ENCODE peak calls at places on chromosomes 2 and 18, in five cellular contexts. One of them, this sample, is unnamed.
A peak's percentile ranks its signal among the peaks of the same experiment; 100 is the strongest.

GRCh38 chr2:7146151-7146550 is 228.9 kb downstream of the RNF144A start:
- DNase-seq in activated naive CD4-positive, alpha-beta T cell treated with Interleukin-2 at 50 U/mL for 16 hours: no peak
- DNase-seq in stimulated activated CD4-positive, alpha-beta T cell treated with anti-CD3 and anti-CD28 coated beads, Interleukin-2, amount 100 ng/mL, for 24 hours: no peak
- DNase-seq in activated effector memory CD4-positive, alpha-beta T cell treated with Interleukin-2 at 50 U/mL for 16 hours: no peak
- DNase-seq in iris pigment epithelial cell: no peak
- DNase-seq in this sample: no peak

GRCh38 chr2:60416221-60417008 is 137.0 kb downstream of the BCL11A start:
- DNase-seq in activated naive CD4-positive, alpha-beta T cell treated with Interleukin-2 at 50 U/mL for 16 hours: no peak
- DNase-seq in stimulated activated CD4-positive, alpha-beta T cell treated with anti-CD3 and anti-CD28 coated beads, Interleukin-2, amount 100 ng/mL, for 24 hours: no peak
- DNase-seq in activated effector memory CD4-positive, alpha-beta T cell treated with Interleukin-2 at 50 U/mL for 16 hours: no peak
- DNase-seq in iris pigment epithelial cell: peak; percentile 27
- DNase-seq in this sample: no peak

GRCh38 chr2:47310801-47311560 is 92.0 kb upstream of the MSH2 start:
- DNase-seq in activated naive CD4-positive, alpha-beta T cell treated with Interleukin-2 at 50 U/mL for 16 hours: no peak
- DNase-seq in stimulated activated CD4-positive, alpha-beta T cell treated with anti-CD3 and anti-CD28 coated beads, Interleukin-2, amount 100 ng/mL, for 24 hours: no peak
- DNase-seq in activated effector memory CD4-positive, alpha-beta T cell treated with Interleukin-2 at 50 U/mL for 16 hours: no peak
- DNase-seq in iris pigment epithelial cell: no peak
- DNase-seq in this sample: peak; percentile 37

GRCh38 chr18:57659463-57660102 is 37.9 kb upstream of the NARS1 start:
- DNase-seq in activated naive CD4-positive, alpha-beta T cell treated with Interleukin-2 at 50 U/mL for 16 hours: no peak
- DNase-seq in stimulated activated CD4-positive, alpha-beta T cell treated with anti-CD3 and anti-CD28 coated beads, Interleukin-2, amount 100 ng/mL, for 24 hours: no peak
- DNase-seq in activated effector memory CD4-positive, alpha-beta T cell treated with Interleukin-2 at 50 U/mL for 16 hours: no peak
- DNase-seq in iris pigment epithelial cell: no peak
- DNase-seq in this sample: no peak

GRCh38 chr2:181686566-181687185 is 6.4 kb upstream of the NEUROD1 start:
- DNase-seq in activated naive CD4-positive, alpha-beta T cell treated with Interleukin-2 at 50 U/mL for 16 hours: no peak
- DNase-seq in stimulated activated CD4-positive, alpha-beta T cell treated with anti-CD3 and anti-CD28 coated beads, Interleukin-2, amount 100 ng/mL, for 24 hours: no peak
- DNase-seq in activated effector memory CD4-positive, alpha-beta T cell treated with Interleukin-2 at 50 U/mL for 16 hours: no peak
- DNase-seq in iris pigment epithelial cell: no peak
- DNase-seq in this sample: no peak

GRCh38 chr2:188734688-188735087 is 239.5 kb upstream of the COL3A1 start:
- DNase-seq in activated naive CD4-positive, alpha-beta T cell treated with Interleukin-2 at 50 U/mL for 16 hours: no peak
- DNase-seq in stimulated activated CD4-positive, alpha-beta T cell treated with anti-CD3 and anti-CD28 coated beads, Interleukin-2, amount 100 ng/mL, for 24 hours: no peak
- DNase-seq in activated effector memory CD4-positive, alpha-beta T cell treated with Interleukin-2 at 50 U/mL for 16 hours: no peak
- DNase-seq in iris pigment epithelial cell: peak; percentile 14
- DNase-seq in this sample: no peak

GRCh38 chr2:226766352-226767055 is 33.1 kb downstream of the IRS1 start:
- DNase-seq in activated naive CD4-positive, alpha-beta T cell treated with Interleukin-2 at 50 U/mL for 16 hours: no peak
- DNase-seq in stimulated activated CD4-positive, alpha-beta T cell treated with anti-CD3 and anti-CD28 coated beads, Interleukin-2, amount 100 ng/mL, for 24 hours: no peak
- DNase-seq in activated effector memory CD4-positive, alpha-beta T cell treated with Interleukin-2 at 50 U/mL for 16 hours: no peak
- DNase-seq in iris pigment epithelial cell: peak; percentile 77
- DNase-seq in this sample: no peak

GRCh38 chr2:158967731-158968395 is 577 bp upstream of the TANC1 start:
- DNase-seq in activated naive CD4-positive, alpha-beta T cell treated with Interleukin-2 at 50 U/mL for 16 hours: no peak
- DNase-seq in stimulated activated CD4-positive, alpha-beta T cell treated with anti-CD3 and anti-CD28 coated beads, Interleukin-2, amount 100 ng/mL, for 24 hours: no peak
- DNase-seq in activated effector memory CD4-positive, alpha-beta T cell treated with Interleukin-2 at 50 U/mL for 16 hours: no peak
- DNase-seq in iris pigment epithelial cell: peak; percentile 56
- DNase-seq in this sample: no peak

GRCh38 chr2:165083326-165083725 is 120.5 kb downstream of the SCN3A start:
- DNase-seq in activated naive CD4-positive, alpha-beta T cell treated with Interleukin-2 at 50 U/mL for 16 hours: no peak
- DNase-seq in stimulated activated CD4-positive, alpha-beta T cell treated with anti-CD3 and anti-CD28 coated beads, Interleukin-2, amount 100 ng/mL, for 24 hours: no peak
- DNase-seq in activated effector memory CD4-positive, alpha-beta T cell treated with Interleukin-2 at 50 U/mL for 16 hours: no peak
- DNase-seq in iris pigment epithelial cell: no peak
- DNase-seq in this sample: no peak

GRCh38 chr18:6355789-6356589 is 58.7 kb downstream of the L3MBTL4 start:
- DNase-seq in activated naive CD4-positive, alpha-beta T cell treated with Interleukin-2 at 50 U/mL for 16 hours: no peak
- DNase-seq in stimulated activated CD4-positive, alpha-beta T cell treated with anti-CD3 and anti-CD28 coated beads, Interleukin-2, amount 100 ng/mL, for 24 hours: no peak
- DNase-seq in activated effector memory CD4-positive, alpha-beta T cell treated with Interleukin-2 at 50 U/mL for 16 hours: no peak
- DNase-seq in iris pigment epithelial cell: peak; percentile 24
- DNase-seq in this sample: no peak

GRCh38 chr2:7048762-7049294 is 131.6 kb downstream of the RNF144A start:
- DNase-seq in activated naive CD4-positive, alpha-beta T cell treated with Interleukin-2 at 50 U/mL for 16 hours: no peak
- DNase-seq in stimulated activated CD4-positive, alpha-beta T cell treated with anti-CD3 and anti-CD28 coated beads, Interleukin-2, amount 100 ng/mL, for 24 hours: no peak
- DNase-seq in activated effector memory CD4-positive, alpha-beta T cell treated with Interleukin-2 at 50 U/mL for 16 hours: no peak
- DNase-seq in iris pigment epithelial cell: no peak
- DNase-seq in this sample: no peak

GRCh38 chr2:227386630-227387029 is 1.1 kb downstream of the SCYGR1 start:
- DNase-seq in activated naive CD4-positive, alpha-beta T cell treated with Interleukin-2 at 50 U/mL for 16 hours: no peak
- DNase-seq in stimulated activated CD4-positive, alpha-beta T cell treated with anti-CD3 and anti-CD28 coated beads, Interleukin-2, amount 100 ng/mL, for 24 hours: no peak
- DNase-seq in activated effector memory CD4-positive, alpha-beta T cell treated with Interleukin-2 at 50 U/mL for 16 hours: no peak
- DNase-seq in iris pigment epithelial cell: peak; percentile 68
- DNase-seq in this sample: no peak

GRCh38 chr18:56326386-56327072 is 311.9 kb downstream of the TXNL1 start:
- DNase-seq in activated naive CD4-positive, alpha-beta T cell treated with Interleukin-2 at 50 U/mL for 16 hours: no peak
- DNase-seq in stimulated activated CD4-positive, alpha-beta T cell treated with anti-CD3 and anti-CD28 coated beads, Interleukin-2, amount 100 ng/mL, for 24 hours: no peak
- DNase-seq in activated effector memory CD4-positive, alpha-beta T cell treated with Interleukin-2 at 50 U/mL for 16 hours: no peak
- DNase-seq in iris pigment epithelial cell: no peak
- DNase-seq in this sample: no peak

GRCh38 chr2:47334356-47335136 is 68.4 kb upstream of the MSH2 start:
- DNase-seq in activated naive CD4-positive, alpha-beta T cell treated with Interleukin-2 at 50 U/mL for 16 hours: no peak
- DNase-seq in stimulated activated CD4-positive, alpha-beta T cell treated with anti-CD3 and anti-CD28 coated beads, Interleukin-2, amount 100 ng/mL, for 24 hours: no peak
- DNase-seq in activated effector memory CD4-positive, alpha-beta T cell treated with Interleukin-2 at 50 U/mL for 16 hours: no peak
- DNase-seq in iris pigment epithelial cell: no peak
- DNase-seq in this sample: no peak

GRCh38 chr2:95334916-95335641 is 37.9 kb downstream of the KCNIP3 start:
- DNase-seq in activated naive CD4-positive, alpha-beta T cell treated with Interleukin-2 at 50 U/mL for 16 hours: no peak
- DNase-seq in stimulated activated CD4-positive, alpha-beta T cell treated with anti-CD3 and anti-CD28 coated beads, Interleukin-2, amount 100 ng/mL, for 24 hours: no peak
- DNase-seq in activated effector memory CD4-positive, alpha-beta T cell treated with Interleukin-2 at 50 U/mL for 16 hours: no peak
- DNase-seq in iris pigment epithelial cell: peak; percentile 25
- DNase-seq in this sample: no peak

GRCh38 chr18:23964282-23965238 is 50.0 kb upstream of the TTC39C start:
- DNase-seq in activated naive CD4-positive, alpha-beta T cell treated with Interleukin-2 at 50 U/mL for 16 hours: peak; percentile 65
- DNase-seq in stimulated activated CD4-positive, alpha-beta T cell treated with anti-CD3 and anti-CD28 coated beads, Interleukin-2, amount 100 ng/mL, for 24 hours: peak; percentile 50
- DNase-seq in activated effector memory CD4-positive, alpha-beta T cell treated with Interleukin-2 at 50 U/mL for 16 hours: peak; percentile 44
- DNase-seq in iris pigment epithelial cell: no peak
- DNase-seq in this sample: no peak

GRCh38 chr2:115874427-115874826 is 1432.0 kb downstream of the DPP10 start:
- DNase-seq in activated naive CD4-positive, alpha-beta T cell treated with Interleukin-2 at 50 U/mL for 16 hours: no peak
- DNase-seq in stimulated activated CD4-positive, alpha-beta T cell treated with anti-CD3 and anti-CD28 coated beads, Interleukin-2, amount 100 ng/mL, for 24 hours: no peak
- DNase-seq in activated effector memory CD4-positive, alpha-beta T cell treated with Interleukin-2 at 50 U/mL for 16 hours: no peak
- DNase-seq in iris pigment epithelial cell: no peak
- DNase-seq in this sample: no peak

GRCh38 chr18:48821251-48821590 is 129.5 kb downstream of the SMAD7 start:
- DNase-seq in activated naive CD4-positive, alpha-beta T cell treated with Interleukin-2 at 50 U/mL for 16 hours: no peak
- DNase-seq in stimulated activated CD4-positive, alpha-beta T cell treated with anti-CD3 and anti-CD28 coated beads, Interleukin-2, amount 100 ng/mL, for 24 hours: no peak
- DNase-seq in activated effector memory CD4-positive, alpha-beta T cell treated with Interleukin-2 at 50 U/mL for 16 hours: no peak
- DNase-seq in iris pigment epithelial cell: no peak
- DNase-seq in this sample: no peak

GRCh38 chr2:151826737-151827157 is 1.5 kb downstream of the ARL5A start:
- DNase-seq in activated naive CD4-positive, alpha-beta T cell treated with Interleukin-2 at 50 U/mL for 16 hours: no peak
- DNase-seq in stimulated activated CD4-positive, alpha-beta T cell treated with anti-CD3 and anti-CD28 coated beads, Interleukin-2, amount 100 ng/mL, for 24 hours: no peak
- DNase-seq in activated effector memory CD4-positive, alpha-beta T cell treated with Interleukin-2 at 50 U/mL for 16 hours: no peak
- DNase-seq in iris pigment epithelial cell: peak; percentile 27
- DNase-seq in this sample: peak; percentile 29

GRCh38 chr2:118221952-118222594 is 133.8 kb downstream of the INSIG2 start:
- DNase-seq in activated naive CD4-positive, alpha-beta T cell treated with Interleukin-2 at 50 U/mL for 16 hours: no peak
- DNase-seq in stimulated activated CD4-positive, alpha-beta T cell treated with anti-CD3 and anti-CD28 coated beads, Interleukin-2, amount 100 ng/mL, for 24 hours: no peak
- DNase-seq in activated effector memory CD4-positive, alpha-beta T cell treated with Interleukin-2 at 50 U/mL for 16 hours: no peak
- DNase-seq in iris pigment epithelial cell: peak; percentile 75
- DNase-seq in this sample: peak; percentile 20

GRCh38 chr18:49612515-49613033 is 50.7 kb downstream of the LIPG start:
- DNase-seq in activated naive CD4-positive, alpha-beta T cell treated with Interleukin-2 at 50 U/mL for 16 hours: no peak
- DNase-seq in stimulated activated CD4-positive, alpha-beta T cell treated with anti-CD3 and anti-CD28 coated beads, Interleukin-2, amount 100 ng/mL, for 24 hours: no peak
- DNase-seq in activated effector memory CD4-positive, alpha-beta T cell treated with Interleukin-2 at 50 U/mL for 16 hours: no peak
- DNase-seq in iris pigment epithelial cell: no peak
- DNase-seq in this sample: no peak

GRCh38 chr2:217223222-217223930 is 363.5 kb upstream of the TNP1 start:
- DNase-seq in activated naive CD4-positive, alpha-beta T cell treated with Interleukin-2 at 50 U/mL for 16 hours: peak; percentile 40
- DNase-seq in stimulated activated CD4-positive, alpha-beta T cell treated with anti-CD3 and anti-CD28 coated beads, Interleukin-2, amount 100 ng/mL, for 24 hours: peak; percentile 36
- DNase-seq in activated effector memory CD4-positive, alpha-beta T cell treated with Interleukin-2 at 50 U/mL for 16 hours: no peak
- DNase-seq in iris pigment epithelial cell: peak; percentile 97
- DNase-seq in this sample: peak; percentile 75

GRCh38 chr2:63053889-63054725 is 3.5 kb downstream of the OTX1 start:
- DNase-seq in activated naive CD4-positive, alpha-beta T cell treated with Interleukin-2 at 50 U/mL for 16 hours: no peak
- DNase-seq in stimulated activated CD4-positive, alpha-beta T cell treated with anti-CD3 and anti-CD28 coated beads, Interleukin-2, amount 100 ng/mL, for 24 hours: peak; percentile 53
- DNase-seq in activated effector memory CD4-positive, alpha-beta T cell treated with Interleukin-2 at 50 U/mL for 16 hours: no peak
- DNase-seq in iris pigment epithelial cell: peak; percentile 19
- DNase-seq in this sample: no peak

GRCh38 chr2:120898961-120899360 is 163.3 kb downstream of the GLI2 start:
- DNase-seq in activated naive CD4-positive, alpha-beta T cell treated with Interleukin-2 at 50 U/mL for 16 hours: no peak
- DNase-seq in stimulated activated CD4-positive, alpha-beta T cell treated with anti-CD3 and anti-CD28 coated beads, Interleukin-2, amount 100 ng/mL, for 24 hours: no peak
- DNase-seq in activated effector memory CD4-positive, alpha-beta T cell treated with Interleukin-2 at 50 U/mL for 16 hours: no peak
- DNase-seq in iris pigment epithelial cell: no peak
- DNase-seq in this sample: no peak

GRCh38 chr2:134333646-134334189 is 79.8 kb downstream of the MGAT5 start:
- DNase-seq in activated naive CD4-positive, alpha-beta T cell treated with Interleukin-2 at 50 U/mL for 16 hours: no peak
- DNase-seq in stimulated activated CD4-positive, alpha-beta T cell treated with anti-CD3 and anti-CD28 coated beads, Interleukin-2, amount 100 ng/mL, for 24 hours: no peak
- DNase-seq in activated effector memory CD4-positive, alpha-beta T cell treated with Interleukin-2 at 50 U/mL for 16 hours: no peak
- DNase-seq in iris pigment epithelial cell: peak; percentile 17
- DNase-seq in this sample: no peak

GRCh38 chr2:235003096-235003775 is 51.4 kb downstream of the SH3BP4 start:
- DNase-seq in activated naive CD4-positive, alpha-beta T cell treated with Interleukin-2 at 50 U/mL for 16 hours: no peak
- DNase-seq in stimulated activated CD4-positive, alpha-beta T cell treated with anti-CD3 and anti-CD28 coated beads, Interleukin-2, amount 100 ng/mL, for 24 hours: no peak
- DNase-seq in activated effector memory CD4-positive, alpha-beta T cell treated with Interleukin-2 at 50 U/mL for 16 hours: no peak
- DNase-seq in iris pigment epithelial cell: no peak
- DNase-seq in this sample: no peak

GRCh38 chr2:200749631-200750322 is 61.9 kb upstream of the BZW1 start:
- DNase-seq in activated naive CD4-positive, alpha-beta T cell treated with Interleukin-2 at 50 U/mL for 16 hours: no peak
- DNase-seq in stimulated activated CD4-positive, alpha-beta T cell treated with anti-CD3 and anti-CD28 coated beads, Interleukin-2, amount 100 ng/mL, for 24 hours: no peak
- DNase-seq in activated effector memory CD4-positive, alpha-beta T cell treated with Interleukin-2 at 50 U/mL for 16 hours: no peak
- DNase-seq in iris pigment epithelial cell: no peak
- DNase-seq in this sample: no peak

GRCh38 chr2:85409719-85410583 is at the start of gene CAPG:
- DNase-seq in activated naive CD4-positive, alpha-beta T cell treated with Interleukin-2 at 50 U/mL for 16 hours: peak; percentile 51
- DNase-seq in stimulated activated CD4-positive, alpha-beta T cell treated with anti-CD3 and anti-CD28 coated beads, Interleukin-2, amount 100 ng/mL, for 24 hours: peak; percentile 53
- DNase-seq in activated effector memory CD4-positive, alpha-beta T cell treated with Interleukin-2 at 50 U/mL for 16 hours: peak; percentile 46
- DNase-seq in iris pigment epithelial cell: no peak
- DNase-seq in this sample: peak; percentile 93

GRCh38 chr2:210224660-210225460 is at the start of gene ACADL:
- DNase-seq in activated naive CD4-positive, alpha-beta T cell treated with Interleukin-2 at 50 U/mL for 16 hours: no peak
- DNase-seq in stimulated activated CD4-positive, alpha-beta T cell treated with anti-CD3 and anti-CD28 coated beads, Interleukin-2, amount 100 ng/mL, for 24 hours: peak; percentile 28
- DNase-seq in activated effector memory CD4-positive, alpha-beta T cell treated with Interleukin-2 at 50 U/mL for 16 hours: no peak
- DNase-seq in iris pigment epithelial cell: peak; percentile 9
- DNase-seq in this sample: peak; percentile 33

GRCh38 chr18:58755304-58756010 is 84.2 kb downstream of the MALT1 start:
- DNase-seq in activated naive CD4-positive, alpha-beta T cell treated with Interleukin-2 at 50 U/mL for 16 hours: no peak
- DNase-seq in stimulated activated CD4-positive, alpha-beta T cell treated with anti-CD3 and anti-CD28 coated beads, Interleukin-2, amount 100 ng/mL, for 24 hours: peak; percentile 17
- DNase-seq in activated effector memory CD4-positive, alpha-beta T cell treated with Interleukin-2 at 50 U/mL for 16 hours: no peak
- DNase-seq in iris pigment epithelial cell: no peak
- DNase-seq in this sample: no peak

GRCh38 chr2:201831469-201831868 is 25.1 kb downstream of the CDK15 start:
- DNase-seq in activated naive CD4-positive, alpha-beta T cell treated with Interleukin-2 at 50 U/mL for 16 hours: no peak
- DNase-seq in stimulated activated CD4-positive, alpha-beta T cell treated with anti-CD3 and anti-CD28 coated beads, Interleukin-2, amount 100 ng/mL, for 24 hours: no peak
- DNase-seq in activated effector memory CD4-positive, alpha-beta T cell treated with Interleukin-2 at 50 U/mL for 16 hours: no peak
- DNase-seq in iris pigment epithelial cell: peak; percentile 84
- DNase-seq in this sample: no peak

GRCh38 chr18:13577091-13577697 is 149.2 kb downstream of the FAM210A start:
- DNase-seq in activated naive CD4-positive, alpha-beta T cell treated with Interleukin-2 at 50 U/mL for 16 hours: peak; percentile 49
- DNase-seq in stimulated activated CD4-positive, alpha-beta T cell treated with anti-CD3 and anti-CD28 coated beads, Interleukin-2, amount 100 ng/mL, for 24 hours: peak; percentile 52
- DNase-seq in activated effector memory CD4-positive, alpha-beta T cell treated with Interleukin-2 at 50 U/mL for 16 hours: peak; percentile 27
- DNase-seq in iris pigment epithelial cell: peak; percentile 35
- DNase-seq in this sample: peak; percentile 40

GRCh38 chr2:68832161-68832869 is 38.9 kb downstream of the BMP10 start:
- DNase-seq in activated naive CD4-positive, alpha-beta T cell treated with Interleukin-2 at 50 U/mL for 16 hours: peak; percentile 53
- DNase-seq in stimulated activated CD4-positive, alpha-beta T cell treated with anti-CD3 and anti-CD28 coated beads, Interleukin-2, amount 100 ng/mL, for 24 hours: peak; percentile 50
- DNase-seq in activated effector memory CD4-positive, alpha-beta T cell treated with Interleukin-2 at 50 U/mL for 16 hours: no peak
- DNase-seq in iris pigment epithelial cell: peak; percentile 69
- DNase-seq in this sample: peak; percentile 62

GRCh38 chr2:222483513-222484039 is 59.2 kb downstream of the SGPP2 start:
- DNase-seq in activated naive CD4-positive, alpha-beta T cell treated with Interleukin-2 at 50 U/mL for 16 hours: no peak
- DNase-seq in stimulated activated CD4-positive, alpha-beta T cell treated with anti-CD3 and anti-CD28 coated beads, Interleukin-2, amount 100 ng/mL, for 24 hours: no peak
- DNase-seq in activated effector memory CD4-positive, alpha-beta T cell treated with Interleukin-2 at 50 U/mL for 16 hours: no peak
- DNase-seq in iris pigment epithelial cell: no peak
- DNase-seq in this sample: peak; percentile 20

GRCh38 chr2:120511546-120512320 is 165.8 kb downstream of the INHBB start:
- DNase-seq in activated naive CD4-positive, alpha-beta T cell treated with Interleukin-2 at 50 U/mL for 16 hours: no peak
- DNase-seq in stimulated activated CD4-positive, alpha-beta T cell treated with anti-CD3 and anti-CD28 coated beads, Interleukin-2, amount 100 ng/mL, for 24 hours: no peak
- DNase-seq in activated effector memory CD4-positive, alpha-beta T cell treated with Interleukin-2 at 50 U/mL for 16 hours: no peak
- DNase-seq in iris pigment epithelial cell: no peak
- DNase-seq in this sample: no peak